ENCODE peak calls at places on chromosomes 2 and 18, in four cellular contexts. J is HepG2, R is H54, D is body of pancreas. W is an unnamed sample.
A peak's percentile ranks its signal among the peaks of the same experiment; 100 is the strongest.

GRCh38 chr2:138942466-138942865 is 162.3 kb upstream of the NXPH2 start:
- DNase-seq in D (no peak), R (no peak), J (peak; percentile 82), W (no peak)

GRCh38 chr2:39121523-39122063 is 742 bp upstream of the SOS1 start:
- DNase-seq in D (no peak), R (no peak), J (no peak), W (no peak)

GRCh38 chr2:46389417-46389916 is 89.9 kb upstream of the TMEM247 start:
- DNase-seq in J (peak; percentile 39), R (no peak), D (no peak), W (peak; percentile 11)

GRCh38 chr2:231189571-231190495 is 8.6 kb upstream of the ARMC9 start:
- DNase-seq in D (no peak), R (peak; percentile 29), J (no peak), W (peak; percentile 64)

GRCh38 chr2:46554381-46554780 is 75.0 kb downstream of the TMEM247 start:
- DNase-seq in R (no peak), D (no peak), J (no peak), W (no peak)

GRCh38 chr2:11753886-11754704 is 7.7 kb downstream of the LPIN1 start:
- DNase-seq in R (peak; percentile 87), D (no peak), J (no peak), W (no peak)

GRCh38 chr2:13652531-13653313 is 936.0 kb downstream of the TRIB2 start:
- DNase-seq in R (no peak), J (no peak), D (no peak), W (no peak)

GRCh38 chr2:237790353-237790752 is 8.2 kb upstream of the RBM44 start:
- DNase-seq in R (no peak), D (no peak), J (no peak), W (no peak)

GRCh38 chr18:58213931-58214431 is 170.0 kb downstream of the NEDD4L start:
- DNase-seq in R (no peak), J (no peak), D (no peak), W (no peak)

GRCh38 chr2:85017436-85018048 is 46.6 kb downstream of the KCMF1 start:
- DNase-seq in R (no peak), D (no peak), J (no peak), W (no peak)

GRCh38 chr2:227480528-227480927 is 8.6 kb downstream of the AGFG1 start:
- DNase-seq in D (no peak), J (no peak), R (no peak), W (no peak)

GRCh38 chr2:61426267-61426897 is 44.5 kb downstream of the USP34 start:
- DNase-seq in J (peak; percentile 66), R (peak; percentile 23), D (peak; percentile 57), W (no peak)

GRCh38 chr2:215635071-215635787 is 199.4 kb upstream of the FN1 start:
- DNase-seq in J (no peak), D (no peak), R (no peak), W (no peak)

GRCh38 chr2:159411460-159411859 is 125.0 kb upstream of the WDSUB1 start:
- DNase-seq in D (no peak), R (no peak), J (no peak), W (no peak)

GRCh38 chr18:39675916-39676315 is 2110.3 kb upstream of the CELF4 start:
- DNase-seq in J (no peak), R (no peak), D (no peak), W (no peak)

GRCh38 chr2:230847883-230848388 is 16.8 kb upstream of the ITM2C start:
- DNase-seq in R (peak; percentile 87), J (peak; percentile 70), D (peak; percentile 83), W (peak; percentile 92)

GRCh38 chr2:43233218-43234212 is 7.1 kb upstream of the ZFP36L2 start:
- DNase-seq in J (no peak), D (no peak), R (no peak), W (no peak)

GRCh38 chr2:191607101-191607500 is 70.8 kb upstream of the NABP1 start:
- DNase-seq in J (no peak), R (no peak), D (no peak), W (no peak)

GRCh38 chr2:195737531-195738162 is 80.6 kb downstream of the SLC39A10 start:
- DNase-seq in D (no peak), R (no peak), J (no peak), W (no peak)

GRCh38 chr2:175414872-175415487 is 233.5 kb upstream of the ATP5MC3 start:
- DNase-seq in J (peak; percentile 55), R (peak; percentile 42), D (peak; percentile 30), W (peak; percentile 83)

GRCh38 chr2:36675579-36675978 is 20.9 kb upstream of the VIT start:
- DNase-seq in J (no peak), R (no peak), D (no peak), W (no peak)

GRCh38 chr2:36670881-36671595 is 25.5 kb upstream of the VIT start:
- DNase-seq in D (no peak), J (no peak), R (no peak), W (no peak)

GRCh38 chr2:36667931-36668330 is 28.6 kb upstream of the VIT start:
- DNase-seq in D (no peak), J (no peak), R (no peak), W (no peak)

GRCh38 chr2:36672199-36672598 is 24.3 kb upstream of the VIT start:
- DNase-seq in J (peak; percentile 52), D (no peak), R (no peak), W (no peak)

DNA sequence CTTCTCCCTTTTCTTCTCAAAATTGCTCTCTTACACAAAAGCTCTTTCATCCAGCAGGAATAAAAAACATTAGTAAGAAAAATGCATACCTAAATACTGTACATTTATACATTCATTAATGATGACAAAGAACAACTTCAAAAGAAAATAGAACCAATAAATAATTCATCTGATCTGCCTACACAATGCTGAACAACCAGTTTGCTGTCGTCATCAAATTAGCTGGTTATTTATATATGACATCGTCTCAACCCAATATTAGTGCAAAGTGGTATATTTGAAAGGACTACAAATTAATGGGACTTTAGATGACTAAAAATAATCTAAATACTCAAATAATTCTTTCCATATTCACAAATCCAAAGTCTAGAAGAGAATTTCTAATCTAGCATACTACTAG is 24.8 kb upstream of the VIT start:
- DNase-seq in D (no peak), J (no peak), R (no peak), W (no peak)
- TF ChIP-seq POLR2A in D (no peak), J (no peak), R (no peak), W (no peak)

GRCh38 chr2:96325038-96325883 is at the start of gene ITPRIPL1:
- DNase-seq in R (no peak), D (no peak), J (peak; percentile 26), W (no peak)
- TF ChIP-seq POLR2A in R (no peak), D (no peak), J (peak; percentile 33), W (no peak)

GRCh38 chr2:127387655-127388422 is at the start of gene MAP3K2:
- DNase-seq in R (peak; percentile 89), D (peak; percentile 96), J (peak; percentile 86), W (peak; percentile 93)
- TF ChIP-seq POLR2A in R (peak; percentile 97), D (peak; percentile 94), J (peak; percentile 91), W (peak; percentile 64)

GRCh38 chr2:157442136-157442535 is 1.8 kb downstream of the CYTIP start:
- DNase-seq in D (no peak), R (no peak), J (no peak), W (no peak)

GRCh38 chr2:157443090-157443489 is 799 bp downstream of the CYTIP start:
- DNase-seq in J (no peak), R (no peak), D (no peak), W (no peak)

GRCh38 chr2:157442636-157443035 is 1.3 kb downstream of the CYTIP start:
- DNase-seq in R (no peak), J (no peak), D (no peak), W (no peak)

GRCh38 chr2:157444643-157445040 is 753 bp upstream of the CYTIP start:
- DNase-seq in R (no peak), D (no peak), J (no peak), W (peak; percentile 33)

DNA sequence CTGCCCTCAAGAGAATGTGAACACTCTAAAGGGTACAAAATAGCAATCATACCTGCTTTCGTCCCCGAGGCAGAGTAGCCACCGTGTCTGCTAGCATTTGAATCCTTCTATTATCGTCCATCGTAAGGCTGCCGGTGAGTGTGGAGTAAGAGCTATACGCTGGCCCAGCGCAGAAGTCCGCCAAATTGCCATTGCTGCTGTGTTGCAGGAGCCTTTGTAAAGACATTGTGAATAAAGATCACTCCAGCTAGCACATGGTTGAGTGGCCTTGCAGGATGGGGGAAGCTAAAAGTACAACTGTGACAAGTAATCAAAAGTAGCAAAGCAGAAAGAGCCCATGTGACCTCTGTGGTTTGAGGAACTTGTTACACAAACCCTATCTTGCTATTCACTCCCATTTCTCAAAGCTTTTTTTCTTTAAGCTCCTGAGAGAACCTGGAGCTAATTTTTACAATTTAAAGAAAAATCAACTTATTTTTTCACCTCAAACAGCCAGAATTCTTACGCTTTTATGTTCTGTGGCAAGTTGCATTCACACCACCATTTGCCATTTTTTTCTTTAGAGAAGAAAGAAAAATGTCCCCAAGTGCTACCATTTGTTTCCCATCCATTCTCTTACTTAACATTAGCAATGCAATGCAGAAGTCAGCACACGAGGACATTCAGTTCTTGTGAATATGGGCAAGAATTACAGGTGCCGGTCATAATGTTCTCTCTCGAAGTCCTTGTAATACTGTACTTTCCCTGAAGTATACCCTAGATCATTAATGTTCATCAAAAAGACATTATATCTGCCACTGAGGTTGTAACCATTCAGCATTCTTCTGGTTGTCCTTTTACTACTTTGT is at the start of gene CYTIP:
- DNase-seq in J (no peak), D (peak; percentile 21), R (no peak), W (peak; percentile 75)
- TF ChIP-seq POLR2A in J (no peak), D (peak; percentile 27), R (no peak), W (no peak)

DNA sequence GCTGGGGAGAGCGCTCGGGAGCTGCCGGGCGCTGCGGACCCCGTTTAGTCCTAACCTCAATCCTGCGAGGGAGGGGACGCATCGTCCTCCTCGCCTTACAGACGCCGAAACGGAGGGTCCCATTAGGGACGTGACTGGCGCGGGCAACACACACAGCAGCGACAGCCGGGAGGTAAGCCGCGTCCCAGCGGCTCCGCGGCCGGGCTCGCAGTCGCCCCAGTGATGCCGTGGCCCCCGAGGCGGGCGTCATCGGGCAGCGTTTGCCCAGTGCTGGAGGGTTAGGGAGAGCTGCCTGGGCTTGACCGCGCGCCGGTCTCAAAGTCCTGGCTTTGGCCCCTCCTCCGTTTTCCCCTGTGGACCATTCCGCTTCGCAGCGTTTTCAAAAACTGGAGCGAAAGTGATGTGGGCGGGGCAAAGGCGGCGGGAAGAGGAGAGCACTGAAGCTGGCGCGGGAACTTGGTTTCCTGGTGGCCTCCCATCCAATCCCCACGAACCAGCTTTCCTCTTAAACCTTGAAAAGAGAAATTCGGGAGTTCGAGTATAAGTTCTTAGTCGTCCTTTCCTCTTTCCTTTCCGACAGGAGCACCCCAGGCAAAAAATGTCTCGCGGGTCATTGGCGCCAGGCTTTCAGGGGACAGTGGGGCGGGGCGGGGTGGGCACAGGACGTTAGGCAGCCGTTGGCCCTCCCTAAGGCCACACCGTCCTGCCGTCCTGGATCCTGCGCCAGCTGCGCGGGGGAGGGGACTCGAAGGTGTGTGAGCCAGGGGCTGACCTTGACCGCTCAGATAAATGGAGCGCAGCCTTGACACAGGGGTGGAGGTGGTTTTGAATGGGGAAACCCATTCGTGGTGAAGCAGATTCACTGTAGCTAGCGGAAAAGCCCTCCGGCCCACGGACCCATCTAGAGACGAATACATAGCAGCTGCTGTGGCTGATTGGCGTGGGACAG is 819 bp downstream of the TYMS start:
- DNase-seq in D (peak; percentile 80), R (peak; percentile 86), J (peak; percentile 92), W (peak; percentile 89)
- TF ChIP-seq POLR2A in D (peak; percentile 48), R (peak; percentile 44), J (peak; percentile 95), W (no peak)